ENCODE peak calls at places on chromosomes 4 and X, in five cellular contexts. S, T, H, X and F are unnamed samples.

GRCh38 chr4:184275766-184276165 is 58.1 kb upstream of the ENPP6 start:
- DNase-seq in S (no peak), T (no peak), H (no peak), X (no peak), F (no peak)

GRCh38 chr4:81454498-81454897 is 17.2 kb downstream of the RASGEF1B start:
- DNase-seq in S (no peak), T (no peak), H (no peak), X (no peak), F (no peak)

GRCh38 chr4:127503111-127503510 is 129.6 kb upstream of the INTU start:
- DNase-seq in S (no peak), T (no peak), H (no peak), X (peak; percentile 61), F (peak; percentile 62)

GRCh38 chr4:8771258-8771590 is 100.4 kb downstream of the HMX1 start:
- DNase-seq in S (no peak), T (peak; percentile 42), H (peak; percentile 9), X (no peak), F (no peak)

GRCh38 chr4:3252831-3253641 is 4.1 kb downstream of the MSANTD1 start:
- DNase-seq in S (no peak), T (no peak), H (no peak), X (no peak), F (no peak)

GRCh38 chr4:33369366-33369899 is 2649.3 kb downstream of the PCDH7 start:
- DNase-seq in S (no peak), T (no peak), H (no peak), X (peak; percentile 66), F (peak; percentile 87)

GRCh38 chr4:153087671-153088194 is 116.5 kb upstream of the TRIM2 start:
- DNase-seq in S (no peak), T (no peak), H (no peak), X (no peak), F (no peak)

GRCh38 chrX:70138622-70139021 is 5.4 kb downstream of the IGBP1 start:
- DNase-seq in S (no peak), T (no peak), H (no peak), X (no peak), F (no peak)

GRCh38 chrX:42385730-42386129 is 392.2 kb downstream of the PPP1R2C start:
- DNase-seq in S (no peak), T (no peak), H (no peak), X (no peak), F (no peak)

GRCh38 chr4:169707958-169708643 is 49.6 kb downstream of the HPF1 start:
- DNase-seq in S (no peak), T (no peak), H (no peak), X (peak; percentile 93), F (no peak)

DNA sequence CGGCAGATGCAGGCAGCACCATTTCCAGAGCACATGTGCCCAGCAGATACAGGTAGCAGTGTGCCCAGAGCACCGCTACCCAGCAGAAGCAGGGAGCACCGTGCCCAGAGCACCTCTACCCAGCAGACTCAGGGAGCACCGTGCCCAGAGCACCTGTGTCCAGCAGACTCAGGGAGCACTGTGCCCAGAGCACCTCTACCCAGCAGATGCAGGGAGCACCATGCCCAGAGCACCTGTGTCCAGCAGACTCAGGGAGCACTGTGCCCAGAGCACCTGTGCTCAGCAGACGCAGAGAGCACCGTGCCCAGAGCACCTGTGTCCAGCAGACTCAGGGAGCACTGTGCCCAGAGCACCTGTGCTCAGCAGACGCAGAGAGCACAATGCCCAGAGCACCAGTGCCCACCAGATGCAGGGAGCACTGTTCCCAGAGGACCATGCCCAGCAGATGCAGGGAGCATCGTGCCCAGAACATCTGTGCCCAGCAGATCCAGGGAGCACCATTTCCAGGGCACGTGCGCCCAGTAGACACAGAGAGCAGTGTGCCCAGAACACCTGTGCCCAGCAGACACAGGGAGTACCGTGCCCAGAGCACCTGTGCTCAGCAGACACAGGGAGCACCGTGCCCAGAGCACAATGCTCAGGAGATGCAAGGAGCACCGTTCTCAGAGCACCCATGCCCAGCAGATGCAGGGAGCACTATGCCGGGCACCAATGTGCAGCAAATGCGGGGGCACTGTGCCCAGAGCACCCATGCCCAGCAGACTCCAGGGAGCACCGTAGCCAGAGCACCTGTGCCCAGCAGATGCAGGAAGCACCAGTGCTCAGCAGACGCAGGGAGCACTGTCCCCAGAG is 236.4 kb downstream of the DHRSX start:
- DNase-seq in S (no peak), T (peak; percentile 10), H (no peak), X (no peak), F (no peak)
- H3K4me3 ChIP-seq in S (no peak overlapping the region), T (no peak overlapping the region), H (no peak overlapping the region), X (no peak overlapping the region), F (no peak overlapping the region)

GRCh38 chrX:37752941-37753340 is 26.9 kb upstream of the CYBB start:
- DNase-seq in S (no peak), T (no peak), H (no peak), X (no peak), F (no peak)

GRCh38 chrX:37757082-37757481 is 22.8 kb upstream of the CYBB start:
- DNase-seq in S (no peak), T (no peak), H (no peak), X (no peak), F (no peak)

GRCh38 chrX:37753384-37753783 is 26.5 kb upstream of the CYBB start:
- DNase-seq in S (no peak), T (no peak), H (no peak), X (no peak), F (no peak)

GRCh38 chrX:37755073-37755472 is 24.8 kb upstream of the CYBB start:
- DNase-seq in S (no peak), T (no peak), H (no peak), X (no peak), F (no peak)

DNA sequence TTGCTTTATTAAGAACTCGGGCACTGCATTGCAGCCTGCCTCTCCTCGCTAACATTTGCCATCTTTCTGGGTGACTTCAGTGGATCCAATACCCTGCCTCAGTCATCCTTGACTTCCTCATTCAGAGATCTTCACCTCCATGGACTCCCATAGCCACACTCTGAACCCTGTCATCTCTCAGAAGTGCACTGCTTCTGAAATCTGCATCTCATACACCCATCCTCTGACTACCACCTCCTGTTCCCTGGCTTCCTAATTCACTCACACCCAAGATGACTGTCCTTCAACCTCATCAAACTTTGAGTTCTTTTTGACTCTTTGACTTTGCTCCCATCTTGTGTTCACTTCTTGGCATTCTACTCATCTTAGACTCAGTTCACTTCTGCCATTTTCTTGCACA is 25.3 kb upstream of the CYBB start:
- DNase-seq in S (no peak), T (no peak), H (no peak), X (no peak), F (no peak)
- H3K4me3 ChIP-seq in S (no peak overlapping the region), T (no peak overlapping the region), H (no peak overlapping the region), X (no peak overlapping the region), F (no peak overlapping the region)

DNA sequence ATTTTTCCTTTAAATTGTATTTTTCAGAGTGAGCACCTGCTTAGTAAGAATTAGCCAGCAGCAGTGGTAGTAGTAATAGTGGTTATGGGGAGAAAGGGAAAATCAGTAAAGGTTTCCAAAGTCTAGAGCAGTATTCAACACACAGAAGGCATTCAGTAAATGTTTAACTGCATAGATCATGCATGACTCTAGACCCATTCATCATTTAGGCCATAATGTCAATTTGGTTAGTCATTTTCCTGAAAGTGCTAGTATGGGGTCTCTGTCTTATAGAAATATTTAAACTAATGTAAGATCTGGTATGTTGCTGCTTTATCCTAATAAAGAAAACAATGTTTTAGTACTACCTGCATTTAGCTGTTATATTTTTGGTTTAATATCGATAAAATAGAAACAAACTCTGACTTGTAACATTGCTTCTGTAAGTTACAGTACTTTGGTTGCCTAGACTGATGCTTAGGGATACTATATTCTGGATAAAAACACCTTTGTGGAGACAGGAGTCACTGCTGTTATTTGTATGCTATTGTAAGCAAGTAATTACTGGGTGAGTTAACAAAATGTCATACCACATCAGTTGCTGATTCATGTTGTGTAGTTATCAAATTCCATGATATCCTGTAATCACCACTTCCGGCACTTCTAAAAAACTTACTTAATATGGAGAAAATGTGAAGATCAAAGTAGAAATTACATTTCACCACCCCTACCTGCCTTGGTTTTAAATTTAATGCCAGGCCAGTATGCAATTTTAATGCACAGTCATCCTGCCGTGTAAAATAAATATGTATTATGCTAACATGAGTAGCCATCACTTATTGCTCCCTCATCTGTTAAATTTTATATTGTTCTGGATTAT is 115.8 kb upstream of the BMPR1B start:
- DNase-seq in S (no peak), T (no peak), H (no peak), X (peak; percentile 58), F (no peak)
- H3K4me3 ChIP-seq in S (no peak overlapping the region), T (no peak overlapping the region), H (no peak overlapping the region), X (no peak overlapping the region), F (no peak overlapping the region)

GRCh38 chr4:6226506-6226905 is 26.2 kb upstream of the JAKMIP1 start:
- DNase-seq in S (no peak), T (peak; percentile 22), H (no peak), X (no peak), F (no peak)
- H3K4me3 ChIP-seq in S (no peak overlapping the region), T (no peak overlapping the region), H (no peak overlapping the region), X (no peak overlapping the region), F (no peak overlapping the region)